ENCODE peak calls at places on chromosomes 13 and 19, in four cellular contexts. X is GM20000, B is EL, P is lung microvascular endothelial cell. R is an unnamed sample.

GRCh38 chr13:100454876-100455275 is 133.7 kb downstream of the GGACT start:
- DNase-seq in X (no peak), P (no peak), B (peak), R (peak)

GRCh38 chr19:57643734-57644133 is 10.8 kb downstream of the ZNF211 start:
- DNase-seq in B (no peak), X (no peak), P (no peak), R (no peak)

GRCh38 chr19:31666126-31666525 is 316.9 kb upstream of the TSHZ3 start:
- DNase-seq in B (no peak), X (no peak), P (no peak), R (no peak)

GRCh38 chr19:43532571-43532961 is 422 bp upstream of the ZNF575 start:
- DNase-seq in P (no peak), B (no peak), X (peak), R (no peak)

GRCh38 chr13:30736461-30736860 is 1.1 kb downstream of the ALOX5AP start:
- DNase-seq in P (no peak), X (no peak), B (no peak), R (no peak)

GRCh38 chr13:97934590-97934989 is 18.9 kb upstream of the IPO5 start:
- DNase-seq in B (no peak), P (no peak), X (no peak), R (no peak)

GRCh38 chr13:27263438-27263837 is 7.2 kb upstream of the RASL11A start:
- DNase-seq in B (no peak), P (no peak), X (no peak), R (no peak)

GRCh38 chr19:42269518-42270345 is 680 bp downstream of the CIC start:
- DNase-seq in B (no peak), P (no peak), X (no peak), R (peak)

GRCh38 chr13:102978168-102978567 is 88.0 kb downstream of the SLC10A2 start:
- DNase-seq in X (no peak), P (no peak), B (peak), R (no peak)

GRCh38 chr13:79246575-79246949 is 159.5 kb downstream of the RBM26 start:
- DNase-seq in P (no peak), B (no peak), X (no peak), R (no peak)

GRCh38 chr13:93341517-93341916 is 114.9 kb downstream of the GPC6 start:
- DNase-seq in B (no peak), P (no peak), X (no peak), R (no peak)

GRCh38 chr13:76886005-76886291 is 257 bp downstream of the KCTD12 start:
- DNase-seq in P (no peak), X (no peak), B (no peak), R (no peak)

GRCh38 chr19:18515959-18516358 is 5.9 kb downstream of the ELL start:
- DNase-seq in P (no peak), B (no peak), X (no peak), R (no peak)

GRCh38 chr19:31340059-31341025 is 8.9 kb downstream of the TSHZ3 start:
- DNase-seq in X (no peak), B (peak), P (no peak), R (no peak)

GRCh38 chr13:93794197-93794885 is 567.7 kb downstream of the GPC6 start:
- DNase-seq in P (no peak), X (no peak), B (no peak), R (no peak)

GRCh38 chr19:35559281-35559659 is 4.2 kb downstream of the ATP4A start:
- DNase-seq in P (no peak), X (peak), B (no peak), R (no peak)

GRCh38 chr19:17931532-17932191 is 1.2 kb upstream of the CCDC124 start:
- DNase-seq in X (peak), B (no peak), P (no peak), R (no peak)

GRCh38 chr19:46474211-46474610 is 2.8 kb upstream of the PNMA8A start:
- DNase-seq in P (no peak), X (no peak), B (no peak), R (no peak)

GRCh38 chr13:35814573-35814972 is 316.6 kb downstream of the DCLK1 start:
- DNase-seq in B (no peak), P (no peak), X (no peak), R (no peak)

GRCh38 chr19:49362048-49362925 is at the start of gene TEAD2:
- DNase-seq in X (peak), B (peak), P (peak), R (peak)

GRCh38 chr13:113183450-113184129 is 24.9 kb downstream of the PCID2 start:
- DNase-seq in B (no peak), X (no peak), P (peak), R (no peak)

GRCh38 chr19:3095375-3096191 is 1.4 kb downstream of the GNA11 start:
- DNase-seq in X (peak), B (peak), P (peak), R (peak)

GRCh38 chr19:3671680-3672574 is 28.3 kb downstream of the PIP5K1C start:
- DNase-seq in P (peak), X (peak), B (peak), R (peak)

GRCh38 chr13:80132741-80133601 is 208.0 kb downstream of the SPRY2 start:
- DNase-seq in B (peak), P (peak), X (no peak), R (peak)

R was measured in ELR.